ENCODE peak calls at places on chromosomes 7 and 10, in four cellular contexts. One of them, this sample, is unnamed.
A peak's percentile ranks its signal among the peaks of the same experiment; 100 is the strongest.

GRCh38 chr10:79336739-79337138 is 10.5 kb upstream of the PPIF start:
- DNase-seq in HCT116: no peak
- DNase-seq in brain microvascular endothelial cell: no peak
- DNase-seq in heart right ventricle: no peak
- DNase-seq in this sample: peak; percentile 6

GRCh38 chr10:6034371-6034770 is 27.8 kb downstream of the IL2RA start:
- DNase-seq in brain microvascular endothelial cell: no peak
- DNase-seq in heart right ventricle: no peak
- DNase-seq in HCT116: no peak
- DNase-seq in this sample: no peak

GRCh38 chr10:113995201-113995600 is 48.5 kb upstream of the ADRB1 start:
- DNase-seq in heart right ventricle: no peak
- DNase-seq in HCT116: no peak
- DNase-seq in brain microvascular endothelial cell: no peak
- DNase-seq in this sample: no peak

GRCh38 chr7:25726682-25727357 is 425.2 kb upstream of the NFE2L3 start:
- DNase-seq in HCT116: no peak
- DNase-seq in brain microvascular endothelial cell: no peak
- DNase-seq in heart right ventricle: no peak
- DNase-seq in this sample: no peak

GRCh38 chr7:108120943-108121342 is 9.2 kb downstream of the LAMB4 start:
- DNase-seq in heart right ventricle: no peak
- DNase-seq in HCT116: no peak
- DNase-seq in brain microvascular endothelial cell: no peak
- DNase-seq in this sample: no peak

GRCh38 chr7:22318376-22318775 is 38.6 kb downstream of the RAPGEF5 start:
- DNase-seq in heart right ventricle: no peak
- DNase-seq in brain microvascular endothelial cell: no peak
- DNase-seq in HCT116: no peak
- DNase-seq in this sample: no peak

GRCh38 chr10:32104622-32105509 is 48.6 kb upstream of the KIF5B start:
- DNase-seq in heart right ventricle: no peak
- DNase-seq in HCT116: no peak
- DNase-seq in brain microvascular endothelial cell: peak; percentile 1
- DNase-seq in this sample: no peak

GRCh38 chr10:86349474-86349873 is 17.1 kb downstream of the GRID1 start:
- DNase-seq in brain microvascular endothelial cell: no peak
- DNase-seq in heart right ventricle: no peak
- DNase-seq in HCT116: peak; percentile 28
- DNase-seq in this sample: peak; percentile 41

GRCh38 chr10:86693721-86694369 is 25.5 kb downstream of the LDB3 start:
- DNase-seq in brain microvascular endothelial cell: peak; percentile 41
- DNase-seq in HCT116: no peak
- DNase-seq in heart right ventricle: peak; percentile 57
- DNase-seq in this sample: no peak

GRCh38 chr7:42549212-42549611 is 312.2 kb upstream of the GLI3 start:
- DNase-seq in heart right ventricle: no peak
- DNase-seq in HCT116: no peak
- DNase-seq in brain microvascular endothelial cell: no peak
- DNase-seq in this sample: no peak

GRCh38 chr7:140061607-140061930 is 1.2 kb downstream of the PARP12 start:
- DNase-seq in HCT116: no peak
- DNase-seq in heart right ventricle: no peak
- DNase-seq in brain microvascular endothelial cell: no peak
- DNase-seq in this sample: no peak

GRCh38 chr7:23012797-23013714 is 874 bp downstream of the HYCC1 start:
- DNase-seq in heart right ventricle: peak; percentile 30
- DNase-seq in brain microvascular endothelial cell: peak; percentile 18
- DNase-seq in HCT116: no peak
- DNase-seq in this sample: peak; percentile 67

GRCh38 chr7:142720981-142721380 is 28.3 kb upstream of the PRSS1 start:
- DNase-seq in HCT116: no peak
- DNase-seq in brain microvascular endothelial cell: no peak
- DNase-seq in heart right ventricle: no peak
- DNase-seq in this sample: no peak

GRCh38 chr7:83355143-83355542 is 192.5 kb upstream of the PCLO start:
- DNase-seq in HCT116: no peak
- DNase-seq in brain microvascular endothelial cell: no peak
- DNase-seq in heart right ventricle: no peak
- DNase-seq in this sample: no peak

GRCh38 chr10:18689498-18689897 is 30.3 kb downstream of the ARL5B start:
- DNase-seq in heart right ventricle: no peak
- DNase-seq in brain microvascular endothelial cell: no peak
- DNase-seq in HCT116: no peak
- DNase-seq in this sample: no peak

GRCh38 chr7:83469076-83469475 is 179.9 kb downstream of the SEMA3E start:
- DNase-seq in brain microvascular endothelial cell: no peak
- DNase-seq in HCT116: no peak
- DNase-seq in heart right ventricle: no peak
- DNase-seq in this sample: no peak

GRCh38 chr7:28205505-28205904 is 24.9 kb upstream of the JAZF1 start:
- DNase-seq in heart right ventricle: no peak
- DNase-seq in HCT116: peak; percentile 27
- DNase-seq in brain microvascular endothelial cell: no peak
- DNase-seq in this sample: no peak

GRCh38 chr7:153772966-153773365 is 279.2 kb upstream of the DPP6 start:
- DNase-seq in heart right ventricle: no peak
- DNase-seq in HCT116: no peak
- DNase-seq in brain microvascular endothelial cell: no peak
- DNase-seq in this sample: no peak

GRCh38 chr7:22610871-22611757 is 111.1 kb upstream of the STEAP1B start:
- DNase-seq in heart right ventricle: no peak
- DNase-seq in HCT116: no peak
- DNase-seq in brain microvascular endothelial cell: no peak
- DNase-seq in this sample: no peak

GRCh38 chr7:79719216-79719615 is 265.7 kb upstream of the MAGI2 start:
- DNase-seq in brain microvascular endothelial cell: no peak
- DNase-seq in HCT116: no peak
- DNase-seq in heart right ventricle: no peak
- DNase-seq in this sample: no peak

GRCh38 chr10:105579112-105579511 is 938.0 kb downstream of the SORCS3 start:
- DNase-seq in brain microvascular endothelial cell: no peak
- DNase-seq in HCT116: no peak
- DNase-seq in heart right ventricle: no peak
- DNase-seq in this sample: peak; percentile 32

GRCh38 chr7:66047426-66047825 is 28.2 kb upstream of the ASL start:
- DNase-seq in brain microvascular endothelial cell: peak; percentile 98
- DNase-seq in heart right ventricle: no peak
- DNase-seq in HCT116: peak; percentile 60
- DNase-seq in this sample: no peak

GRCh38 chr10:86178401-86179142 is 188.0 kb downstream of the GRID1 start:
- DNase-seq in HCT116: peak; percentile 4
- DNase-seq in brain microvascular endothelial cell: no peak
- DNase-seq in heart right ventricle: no peak
- DNase-seq in this sample: peak; percentile 63

GRCh38 chr10:104368406-104368805 is 14.8 kb downstream of the CFAP58 start:
- DNase-seq in brain microvascular endothelial cell: no peak
- DNase-seq in heart right ventricle: no peak
- DNase-seq in HCT116: no peak
- DNase-seq in this sample: no peak

GRCh38 chr7:9498303-9498702 is 1064.9 kb downstream of the NXPH1 start:
- DNase-seq in HCT116: no peak
- DNase-seq in heart right ventricle: no peak
- DNase-seq in brain microvascular endothelial cell: no peak
- DNase-seq in this sample: no peak

GRCh38 chr7:42617781-42618457 is 294.0 kb downstream of the C7orf25 start:
- DNase-seq in HCT116: no peak
- DNase-seq in heart right ventricle: no peak
- DNase-seq in brain microvascular endothelial cell: no peak
- DNase-seq in this sample: no peak

GRCh38 chr10:113329121-113329596 is 223.7 kb upstream of the HABP2 start:
- DNase-seq in brain microvascular endothelial cell: peak; percentile 72
- DNase-seq in HCT116: no peak
- DNase-seq in heart right ventricle: no peak
- DNase-seq in this sample: no peak

GRCh38 chr10:63917363-63917762 is 396.2 kb downstream of the REEP3 start:
- DNase-seq in HCT116: no peak
- DNase-seq in heart right ventricle: no peak
- DNase-seq in brain microvascular endothelial cell: no peak
- DNase-seq in this sample: no peak

GRCh38 chr10:91389636-91390512 is 20.3 kb upstream of the HECTD2 start:
- DNase-seq in heart right ventricle: peak; percentile 9
- DNase-seq in brain microvascular endothelial cell: peak; percentile 38
- DNase-seq in HCT116: peak; percentile 37
- DNase-seq in this sample: no peak

GRCh38 chr7:77569514-77570232 is 32.6 kb downstream of the PTPN12 start:
- DNase-seq in brain microvascular endothelial cell: peak; percentile 7
- DNase-seq in HCT116: no peak
- DNase-seq in heart right ventricle: no peak
- DNase-seq in this sample: no peak

GRCh38 chr7:24821045-24821853 is 64.0 kb upstream of the GSDME start:
- DNase-seq in brain microvascular endothelial cell: peak; percentile 88
- DNase-seq in heart right ventricle: no peak
- DNase-seq in HCT116: peak; percentile 95
- DNase-seq in this sample: peak; percentile 71

GRCh38 chr10:129388435-129388834 is 78.6 kb upstream of the MGMT start:
- DNase-seq in brain microvascular endothelial cell: no peak
- DNase-seq in HCT116: no peak
- DNase-seq in heart right ventricle: no peak
- DNase-seq in this sample: peak; percentile 20

GRCh38 chr7:2529161-2530075 is 9.8 kb downstream of the LFNG start:
- DNase-seq in brain microvascular endothelial cell: no peak
- DNase-seq in heart right ventricle: peak; percentile 65
- DNase-seq in HCT116: no peak
- DNase-seq in this sample: peak; percentile 89

GRCh38 chr7:103718482-103719415 is 270.7 kb downstream of the RELN start:
- DNase-seq in brain microvascular endothelial cell: no peak
- DNase-seq in heart right ventricle: no peak
- DNase-seq in HCT116: no peak
- DNase-seq in this sample: no peak

GRCh38 chr10:21797984-21798765 is 205.4 kb downstream of the DNAJC1 start:
- DNase-seq in heart right ventricle: no peak
- DNase-seq in brain microvascular endothelial cell: no peak
- DNase-seq in HCT116: no peak
- DNase-seq in this sample: no peak

GRCh38 chr7:100804681-100805431 is 22.5 kb downstream of the EPHB4 start:
- DNase-seq in heart right ventricle: no peak
- DNase-seq in HCT116: no peak
- DNase-seq in brain microvascular endothelial cell: no peak
- DNase-seq in this sample: no peak

GRCh38 chr10:71522438-71523144 is 125.9 kb downstream of the CDH23 start:
- DNase-seq in HCT116: no peak
- DNase-seq in brain microvascular endothelial cell: no peak
- DNase-seq in heart right ventricle: no peak
- DNase-seq in this sample: no peak

GRCh38 chr10:71981024-71981867 is 17.1 kb downstream of the CHST3 start:
- DNase-seq in heart right ventricle: no peak
- DNase-seq in HCT116: no peak
- DNase-seq in brain microvascular endothelial cell: no peak
- DNase-seq in this sample: no peak

GRCh38 chr10:21078410-21079329 is 181.6 kb upstream of the NEBL start:
- DNase-seq in HCT116: peak; percentile 58
- DNase-seq in heart right ventricle: peak; percentile 72
- DNase-seq in brain microvascular endothelial cell: peak; percentile 58
- DNase-seq in this sample: no peak

GRCh38 chr10:101131962-101132635 is 999 bp downstream of the TLX1 start:
- DNase-seq in heart right ventricle: no peak
- DNase-seq in brain microvascular endothelial cell: no peak
- DNase-seq in HCT116: no peak
- DNase-seq in this sample: no peak
- H3K4me3 ChIP-seq in heart right ventricle: peak overlapping the region; percentile 38
- H3K4me3 ChIP-seq in brain microvascular endothelial cell: no peak overlapping the region
- H3K4me3 ChIP-seq in HCT116: no peak overlapping the region
- H3K4me3 ChIP-seq in this sample: no peak overlapping the region

GRCh38 chr10:74151057-74151878 is at the start of gene ADK:
- DNase-seq in heart right ventricle: peak; percentile 100
- DNase-seq in brain microvascular endothelial cell: peak; percentile 98
- DNase-seq in HCT116: peak; percentile 96
- DNase-seq in this sample: peak; percentile 100

GRCh38 chr10:74156919-74157289 is 5.9 kb downstream of the ADK start:
- DNase-seq in heart right ventricle: peak; percentile 74
- DNase-seq in HCT116: no peak
- DNase-seq in brain microvascular endothelial cell: peak; percentile 52
- DNase-seq in this sample: no peak

GRCh38 chr10:74151879-74152722 is 1.1 kb downstream of the ADK start:
- DNase-seq in brain microvascular endothelial cell: no peak
- DNase-seq in HCT116: no peak
- DNase-seq in heart right ventricle: no peak
- DNase-seq in this sample: no peak

GRCh38 chr10:74153123-74153522 is 2.1 kb downstream of the ADK start:
- DNase-seq in brain microvascular endothelial cell: peak; percentile 78
- DNase-seq in HCT116: peak; percentile 34
- DNase-seq in heart right ventricle: peak; percentile 22
- DNase-seq in this sample: no peak

GRCh38 chr10:74153676-74154075 is 2.7 kb downstream of the ADK start:
- DNase-seq in brain microvascular endothelial cell: no peak
- DNase-seq in HCT116: no peak
- DNase-seq in heart right ventricle: no peak
- DNase-seq in this sample: no peak
- H3K4me3 ChIP-seq in brain microvascular endothelial cell: no peak overlapping the region
- H3K4me3 ChIP-seq in HCT116: no peak overlapping the region
- H3K4me3 ChIP-seq in heart right ventricle: peak overlapping the region; percentile 78
- H3K4me3 ChIP-seq in this sample: peak overlapping the region; percentile 4

GRCh38 chr10:99845837-99846382 is 63.5 kb downstream of the ABCC2 start:
- DNase-seq in brain microvascular endothelial cell: peak; percentile 92
- DNase-seq in heart right ventricle: peak; percentile 82
- DNase-seq in HCT116: peak; percentile 86
- DNase-seq in this sample: no peak
- H3K4me3 ChIP-seq in brain microvascular endothelial cell: peak overlapping the region; percentile 26
- H3K4me3 ChIP-seq in heart right ventricle: peak overlapping the region; percentile 40
- H3K4me3 ChIP-seq in HCT116: no peak overlapping the region
- H3K4me3 ChIP-seq in this sample: peak overlapping the region; percentile 37

GRCh38 chr7:143882611-143883078 is 19.3 kb downstream of the TCAF1 start:
- DNase-seq in heart right ventricle: peak; percentile 85
- DNase-seq in HCT116: no peak
- DNase-seq in brain microvascular endothelial cell: peak; percentile 22
- DNase-seq in this sample: peak; percentile 72
- H3K4me3 ChIP-seq in heart right ventricle: peak overlapping the region; percentile 72
- H3K4me3 ChIP-seq in HCT116: no peak overlapping the region
- H3K4me3 ChIP-seq in brain microvascular endothelial cell: peak overlapping the region; percentile 78
- H3K4me3 ChIP-seq in this sample: peak overlapping the region; percentile 52

DNA sequence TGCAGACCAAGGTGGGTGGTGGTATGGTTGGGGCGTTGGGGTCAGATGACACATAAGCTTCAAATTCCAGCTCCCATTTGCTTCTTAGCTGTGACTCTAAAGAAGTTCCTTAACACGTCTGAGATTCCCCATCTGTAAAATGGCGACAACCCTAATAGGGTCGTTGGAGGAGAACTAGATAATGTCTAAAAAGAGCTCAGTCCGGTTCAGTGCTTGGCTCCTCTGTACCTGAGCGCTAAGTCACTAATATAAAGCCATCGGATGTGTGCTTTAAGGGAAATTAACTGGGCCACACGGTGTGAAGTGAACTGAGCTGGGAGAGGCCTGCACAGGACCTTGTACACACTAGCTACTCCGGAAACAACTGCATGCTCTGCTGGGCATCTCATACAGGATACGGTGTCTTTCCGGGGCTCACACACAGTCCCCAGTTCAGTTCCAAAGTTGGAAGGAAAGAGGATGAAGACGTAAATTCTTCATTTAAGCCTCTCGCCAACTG is 476 bp upstream of the ZFYVE27 start:
- DNase-seq in brain microvascular endothelial cell: no peak
- DNase-seq in HCT116: no peak
- DNase-seq in heart right ventricle: no peak
- DNase-seq in this sample: no peak
- H3K4me3 ChIP-seq in brain microvascular endothelial cell: no peak overlapping the region
- H3K4me3 ChIP-seq in HCT116: no peak overlapping the region
- H3K4me3 ChIP-seq in heart right ventricle: peak overlapping the region; percentile 86
- H3K4me3 ChIP-seq in this sample: peak overlapping the region; percentile 99

GRCh38 chr10:69338133-69338456 is 59.8 kb downstream of the HK1 start:
- DNase-seq in HCT116: no peak
- DNase-seq in brain microvascular endothelial cell: no peak
- DNase-seq in heart right ventricle: no peak
- DNase-seq in this sample: peak; percentile 69
- H3K4me3 ChIP-seq in HCT116: no peak overlapping the region
- H3K4me3 ChIP-seq in brain microvascular endothelial cell: no peak overlapping the region
- H3K4me3 ChIP-seq in heart right ventricle: no peak overlapping the region
- H3K4me3 ChIP-seq in this sample: no peak overlapping the region